ENCODE peak calls at places on chromosome 18, in four cellular contexts. O is ovary, Q is Panc1, Y is M059J. X is an unnamed sample.
A peak's percentile ranks its signal among the peaks of the same experiment; 100 is the strongest.

GRCh38 chr18:22783662-22784076 is 149.5 kb upstream of the RBBP8 start:
- DNase-seq in O (no peak), Y (no peak), Q (no peak), X (no peak)

GRCh38 chr18:59996370-59996966 is 96.7 kb downstream of the PMAIP1 start:
- DNase-seq in Q (peak; percentile 41), Y (peak; percentile 67), O (no peak), X (no peak)

GRCh38 chr18:24055878-24056277 is 41.3 kb downstream of the TTC39C start:
- DNase-seq in Q (no peak), O (no peak), Y (no peak), X (no peak)

GRCh38 chr18:27604583-27604982 is 419.5 kb upstream of the CHST9 start:
- DNase-seq in O (no peak), Y (peak; percentile 75), Q (no peak), X (no peak)

GRCh38 chr18:58043452-58044369 is at the start of gene NEDD4L:
- DNase-seq in O (peak; percentile 85), Y (peak; percentile 82), Q (peak; percentile 62), X (peak; percentile 66)

GRCh38 chr18:30748541-30748940 is 294.0 kb downstream of the DSC3 start:
- DNase-seq in Y (no peak), Q (no peak), O (no peak), X (no peak)

GRCh38 chr18:6561029-6561861 is 146.5 kb upstream of the L3MBTL4 start:
- DNase-seq in O (peak; percentile 75), Y (peak; percentile 5), Q (no peak), X (no peak)

GRCh38 chr18:27428716-27429475 is 243.8 kb upstream of the CHST9 start:
- DNase-seq in Q (no peak), O (no peak), Y (peak; percentile 3), X (no peak)

GRCh38 chr18:23156134-23156533 is 20.8 kb downstream of the CABLES1 start:
- DNase-seq in O (no peak), Y (no peak), Q (no peak), X (no peak)

GRCh38 chr18:35515460-35516130 is 17.8 kb upstream of the INO80C start:
- DNase-seq in O (no peak), Q (no peak), Y (peak; percentile 44), X (no peak)

GRCh38 chr18:7617738-7618422 is 50.8 kb downstream of the PTPRM start:
- DNase-seq in O (no peak), Y (peak; percentile 81), Q (no peak), X (no peak)

GRCh38 chr18:60452424-60452823 is 79.8 kb upstream of the MC4R start:
- DNase-seq in Y (peak; percentile 11), Q (no peak), O (no peak), X (no peak)

GRCh38 chr18:5462227-5462626 is 81.6 kb downstream of the EPB41L3 start:
- DNase-seq in O (no peak), Y (no peak), Q (no peak), X (no peak)

GRCh38 chr18:37578886-37579513 is 13.4 kb upstream of the CELF4 start:
- DNase-seq in Q (no peak), Y (peak; percentile 16), O (no peak), X (no peak)

GRCh38 chr18:5600376-5601071 is 56.7 kb upstream of the EPB41L3 start:
- DNase-seq in Y (peak; percentile 10), Q (no peak), O (no peak), X (no peak)

GRCh38 chr18:35982404-35983114 is 10.1 kb downstream of the RMP24 start:
- DNase-seq in Y (peak; percentile 31), Q (no peak), O (no peak), X (no peak)

GRCh38 chr18:60235164-60235563 is 137.4 kb downstream of the MC4R start:
- DNase-seq in Y (no peak), O (no peak), Q (no peak), X (no peak)

GRCh38 chr18:68714356-68714706 is 577 bp downstream of the TMX3 start:
- DNase-seq in Q (no peak), Y (peak; percentile 33), O (no peak), X (peak; percentile 7)

GRCh38 chr18:45107425-45107824 is 426.7 kb downstream of the SETBP1 start:
- DNase-seq in Y (peak; percentile 65), O (no peak), Q (no peak), X (no peak)

GRCh38 chr18:24262097-24262496 is 123.2 kb downstream of the CABYR start:
- DNase-seq in Q (no peak), Y (no peak), O (no peak), X (no peak)

GRCh38 chr18:78861706-78862105 is 117.9 kb upstream of the SALL3 start:
- DNase-seq in Q (no peak), O (no peak), Y (no peak), X (no peak)

GRCh38 chr18:29156531-29156930 is 979.6 kb upstream of the CDH2 start:
- DNase-seq in O (no peak), Q (no peak), Y (no peak), X (no peak)

GRCh38 chr18:52288403-52289004 is 51.5 kb upstream of the DCC start:
- DNase-seq in Y (no peak), Q (peak; percentile 8), O (no peak), X (no peak)

GRCh38 chr18:79962835-79963657 is 1.4 kb upstream of the HSBP1L1 start:
- DNase-seq in O (peak; percentile 29), Q (no peak), Y (no peak), X (no peak)

GRCh38 chr18:79062806-79063205 is 6.4 kb upstream of the ATP9B start:
- DNase-seq in O (no peak), Q (no peak), Y (peak; percentile 21), X (no peak)

GRCh38 chr18:6248017-6248416 is 166.7 kb downstream of the L3MBTL4 start:
- DNase-seq in Y (no peak), Q (no peak), O (no peak), X (no peak)

GRCh38 chr18:67081866-67082265 is 434.7 kb downstream of the DSEL start:
- DNase-seq in Q (no peak), O (no peak), Y (no peak), X (no peak)

GRCh38 chr18:63301458-63301857 is 18.1 kb downstream of the BCL2 start:
- DNase-seq in Q (no peak), Y (no peak), O (no peak), X (no peak)

GRCh38 chr18:66138642-66139041 is 387.8 kb downstream of the CDH7 start:
- DNase-seq in Y (no peak), O (no peak), Q (no peak), X (no peak)

X was measured in activated T-helper 1 cell treated with anti-CD3 and anti-CD28 coated beads, Interleukin-12 subunit alpha, Interleukin-12 subunit beta, Interleukin-2, Interleukin-4 antibody, amounts not matched to agents 30 ng/mL and 10 ng/mL and 1 ng/mL, durations not matched to agents 14 hours and 24 hours and 36 hours.